ENCODE peak calls at places on chromosomes 11 and 22, in seven cellular contexts. G is suprapubic skin; E is stimulated activated CD4-positive, alpha-beta T cell treated with anti-CD3 and anti-CD28 coated beads, Interleukin-12 subunit alpha, Interleukin-12 subunit beta, amount 100 ng/mL, for 48 hours; Q is memory B cell; N is left cardiac atrium; B is IMR-90; K is nephron progenitor cell. W is an unnamed sample.
A peak's percentile ranks its signal among the peaks of the same experiment; 100 is the strongest.

GRCh38 chr22:34897126-34897525 is 168.8 kb upstream of the ISX start:
- DNase-seq in K (no peak), N (no peak), G (no peak), E (no peak), Q (no peak), B (no peak), W (no peak)

GRCh38 chr22:49197986-49198704 is 629.5 kb downstream of the BRD1 start:
- DNase-seq in K (no peak), N (no peak), B (no peak), Q (no peak), G (peak; percentile 55), E (no peak), W (peak; percentile 10)

GRCh38 chr22:37154925-37155712 is 5.4 kb upstream of the IL2RB start:
- DNase-seq in Q (no peak), N (no peak), G (no peak), K (no peak), E (no peak), B (no peak), W (no peak)

GRCh38 chr22:19897726-19898515 is 43.2 kb upstream of the GNB1L start:
- DNase-seq in K (no peak), Q (no peak), B (no peak), N (no peak), G (no peak), E (no peak), W (no peak)

GRCh38 chr22:27207907-27208306 is 550.5 kb downstream of the MIAT start:
- DNase-seq in K (no peak), Q (no peak), E (no peak), B (peak; percentile 39), G (no peak), N (no peak), W (no peak)

GRCh38 chr11:12636871-12637410 is 37.3 kb upstream of the TEAD1 start:
- DNase-seq in Q (no peak), E (no peak), G (no peak), N (no peak), K (no peak), B (no peak), W (no peak)

GRCh38 chr11:87780068-87780413 is 395.2 kb downstream of the RAB38 start:
- DNase-seq in Q (no peak), N (no peak), E (no peak), B (no peak), K (no peak), G (no peak), W (no peak)

GRCh38 chr11:126716456-126717083 is 284.0 kb downstream of the KIRREL3 start:
- DNase-seq in G (no peak), N (peak; percentile 41), Q (no peak), K (peak; percentile 67), B (peak; percentile 43), E (peak; percentile 5), W (no peak)

GRCh38 chr22:45878051-45878764 is 98.8 kb downstream of the WNT7B start:
- DNase-seq in N (no peak), G (peak; percentile 64), Q (no peak), B (no peak), K (peak; percentile 40), E (no peak), W (peak; percentile 37)

GRCh38 chr22:43014062-43014875 is 680 bp downstream of the PACSIN2 start:
- DNase-seq in N (peak; percentile 50), K (peak; percentile 65), G (no peak), Q (peak; percentile 30), E (peak; percentile 13), B (no peak), W (no peak)

GRCh38 chr11:72828081-72828567 is 13.9 kb downstream of the ATG16L2 start:
- DNase-seq in B (peak; percentile 44), E (no peak), Q (no peak), G (peak; percentile 78), K (no peak), N (no peak), W (peak; percentile 70)

GRCh38 chr11:67344264-67344663 is 9.1 kb downstream of the POLD4 start:
- DNase-seq in E (no peak), Q (no peak), G (no peak), N (no peak), B (no peak), K (no peak), W (no peak)

GRCh38 chr11:73598719-73599379 is 937 bp upstream of the FAM168A start:
- DNase-seq in K (no peak), G (no peak), B (no peak), Q (no peak), N (no peak), E (no peak), W (no peak)

GRCh38 chr11:1368216-1368615 is 21.5 kb upstream of the BRSK2 start:
- DNase-seq in G (no peak), K (no peak), N (no peak), Q (no peak), E (no peak), B (no peak), W (no peak)

GRCh38 chr11:22454461-22454860 is 116.3 kb downstream of the SLC17A6 start:
- DNase-seq in K (no peak), G (no peak), Q (no peak), B (peak; percentile 42), N (no peak), E (no peak), W (no peak)